ENCODE peak calls at places on chromosomes 2 and 18, in nine cellular contexts. Q is SK-N-SH, T is cardiac muscle cell, D is Peyer's patch, R is tibial nerve, W is endodermal cell, N is psoas muscle, F is PC-9, A is heart left ventricle. S is an unnamed sample. For H3K27me3, the result is how much of the 10 kb centered on the place peaks cover.

GRCh38 chr2:79512442-79513401 is at the start of gene CTNNA2:
- DNase-seq in R (no peak), W (peak), A (peak), T (peak), N (peak), F (peak), D (no peak), Q (peak), S (no peak)

GRCh38 chr18:80163183-80163582 is 54.1 kb downstream of the ADNP2 start:
- DNase-seq in N (no peak), D (no peak), F (no peak), T (no peak), R (no peak), A (no peak), W (no peak), Q (no peak), S (no peak)

GRCh38 chr18:6879508-6880195 is 150.1 kb downstream of the ARHGAP28 start:
- DNase-seq in A (no peak), N (no peak), F (no peak), T (no peak), R (no peak), Q (no peak), D (no peak), W (peak), S (no peak)

GRCh38 chr2:39068757-39069515 is 51.9 kb downstream of the SOS1 start:
- DNase-seq in F (no peak), T (peak), W (peak), A (no peak), D (no peak), R (no peak), N (no peak), Q (no peak), S (no peak)

GRCh38 chr2:171479154-171479814 is 43.0 kb upstream of the CYBRD1 start:
- DNase-seq in Q (no peak), F (no peak), T (no peak), D (no peak), N (no peak), A (no peak), R (no peak), W (no peak), S (no peak)

GRCh38 chr18:9135912-9136314 is 668 bp upstream of the ANKRD12 start:
- DNase-seq in F (peak), D (no peak), A (no peak), W (peak), Q (no peak), R (no peak), N (no peak), T (no peak), S (no peak)

GRCh38 chr2:64562148-64562784 is 38.1 kb downstream of the AFTPH start:
- DNase-seq in T (no peak), Q (peak), D (no peak), R (no peak), A (no peak), W (no peak), N (no peak), F (no peak), S (no peak)

GRCh38 chr2:2045191-2045590 is 285.9 kb downstream of the MYT1L start:
- DNase-seq in T (no peak), Q (no peak), R (no peak), D (no peak), W (no peak), F (no peak), A (no peak), N (no peak), S (no peak)

GRCh38 chr2:240230424-240230945 is 90.0 kb upstream of the OTOS start:
- DNase-seq in W (no peak), D (peak), Q (no peak), F (no peak), A (peak), T (no peak), R (no peak), N (no peak), S (no peak)

GRCh38 chr2:43270930-43271615 is 44.7 kb upstream of the ZFP36L2 start:
- DNase-seq in N (no peak), T (no peak), R (no peak), W (peak), A (no peak), Q (no peak), F (no peak), D (no peak), S (no peak)

GRCh38 chr2:15702452-15702851 is 110.8 kb downstream of the DDX1 start:
- DNase-seq in Q (no peak), T (no peak), N (no peak), F (no peak), A (no peak), D (no peak), R (no peak), W (no peak), S (no peak)

GRCh38 chr2:219405958-219406860 is 12.0 kb upstream of the DES start:
- DNase-seq in N (no peak), Q (no peak), T (no peak), A (no peak), F (no peak), W (no peak), R (no peak), D (no peak), S (no peak)

GRCh38 chr2:62774555-62775366 is 69.2 kb downstream of the EHBP1 start:
- DNase-seq in T (peak), F (peak), D (no peak), Q (peak), N (no peak), A (no peak), W (peak), R (no peak), S (no peak)

GRCh38 chr18:69758458-69758857 is 189.2 kb downstream of the CD226 start:
- DNase-seq in D (no peak), Q (no peak), W (no peak), T (no peak), R (no peak), A (no peak), N (no peak), F (no peak), S (no peak)

GRCh38 chr2:190663839-190664238 is 15.0 kb downstream of the NAB1 start:
- DNase-seq in Q (no peak), N (no peak), T (no peak), D (no peak), R (no peak), W (no peak), A (no peak), F (no peak), S (no peak)

GRCh38 chr18:11065061-11065460 is 84.3 kb downstream of the PIEZO2 start:
- DNase-seq in A (no peak), N (no peak), D (no peak), W (no peak), F (no peak), T (no peak), Q (no peak), R (no peak), S (no peak)
- TF ChIP-seq CTCF in A (no peak), N (no peak), D (no peak), W (no peak), F (no peak), T (no peak), Q (no peak), R (no peak), S (no peak)

DNA sequence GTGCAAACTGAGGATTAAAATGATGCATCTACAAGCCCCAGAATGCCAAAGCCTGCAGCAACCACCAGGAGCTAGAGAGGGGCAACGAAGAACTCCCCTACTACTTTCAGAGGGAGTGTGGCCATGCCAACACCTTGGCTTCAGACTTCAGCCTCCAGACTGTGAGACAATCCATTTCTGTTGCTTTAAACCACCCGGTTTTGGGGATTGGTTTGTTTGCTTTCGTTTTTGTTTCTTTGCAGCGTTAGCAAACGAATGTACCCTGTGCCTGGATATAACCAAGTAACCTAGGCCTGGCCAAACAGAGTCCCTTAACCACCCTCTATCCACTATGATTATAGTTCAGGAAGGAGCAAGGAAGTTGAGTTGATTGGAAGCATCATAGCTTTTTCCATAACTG is 171.2 kb upstream of the NCK2 start:
- DNase-seq in R (no peak), D (no peak), T (no peak), N (no peak), Q (no peak), A (no peak), W (no peak), F (no peak), S (no peak)
- H3K27me3 ChIP-seq in R (under half), D (under half), T (under half), N (under half), Q (under half), A (under half), W (under half), F (under half), S (under half)

DNA sequence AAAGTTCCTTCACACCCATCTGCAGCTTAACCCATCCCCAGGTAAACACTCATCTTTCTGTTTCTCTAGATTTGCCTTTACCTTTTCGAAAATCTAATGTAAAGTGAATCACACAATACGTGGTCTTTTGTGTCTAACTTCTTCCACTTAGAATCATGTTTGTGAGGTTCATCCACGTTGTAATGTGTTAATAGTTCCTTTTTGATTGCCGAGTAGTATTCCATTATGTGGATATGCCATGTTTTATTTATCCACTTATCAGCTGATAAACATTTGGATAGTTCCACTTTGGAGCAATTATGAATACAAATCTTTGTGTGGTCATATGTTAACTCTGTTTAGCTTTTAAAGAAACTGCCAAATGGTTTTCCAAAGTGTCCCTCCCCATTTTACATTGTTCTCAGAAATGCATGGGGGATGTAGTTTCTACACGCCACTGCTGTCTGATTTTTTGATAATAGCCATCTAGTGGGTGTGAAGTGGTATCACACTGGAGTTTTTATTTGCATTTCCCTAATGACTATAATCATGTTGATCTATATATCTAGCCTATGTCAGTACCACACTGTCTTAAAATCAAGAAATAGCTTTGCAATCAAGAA is 22.3 kb downstream of the PECR start:
- DNase-seq in F (no peak), W (no peak), T (no peak), N (no peak), Q (no peak), R (no peak), D (no peak), A (no peak), S (no peak)
- TF ChIP-seq CTCF in F (peak), W (peak), T (peak), N (no peak), Q (peak), R (no peak), D (peak), A (no peak), S (peak)

GRCh38 chr2:85133751-85134254 is 611 bp downstream of the TCF7L1 start:
- DNase-seq in Q (peak), T (peak), D (peak), N (peak), A (peak), F (peak), R (no peak), W (peak), S (no peak)

GRCh38 chr2:85134255-85135065 is 1.3 kb downstream of the TCF7L1 start:
- DNase-seq in W (peak), F (no peak), Q (peak), D (no peak), N (peak), T (peak), A (peak), R (no peak), S (no peak)

GRCh38 chr2:85132392-85132791 is 800 bp upstream of the TCF7L1 start:
- DNase-seq in F (no peak), A (no peak), T (no peak), Q (peak), N (no peak), D (no peak), R (no peak), W (peak), S (no peak)

GRCh38 chr2:85131116-85131515 is 2.1 kb upstream of the TCF7L1 start:
- DNase-seq in T (peak), D (no peak), F (no peak), N (no peak), W (peak), Q (peak), A (no peak), R (no peak), S (no peak)

DNA sequence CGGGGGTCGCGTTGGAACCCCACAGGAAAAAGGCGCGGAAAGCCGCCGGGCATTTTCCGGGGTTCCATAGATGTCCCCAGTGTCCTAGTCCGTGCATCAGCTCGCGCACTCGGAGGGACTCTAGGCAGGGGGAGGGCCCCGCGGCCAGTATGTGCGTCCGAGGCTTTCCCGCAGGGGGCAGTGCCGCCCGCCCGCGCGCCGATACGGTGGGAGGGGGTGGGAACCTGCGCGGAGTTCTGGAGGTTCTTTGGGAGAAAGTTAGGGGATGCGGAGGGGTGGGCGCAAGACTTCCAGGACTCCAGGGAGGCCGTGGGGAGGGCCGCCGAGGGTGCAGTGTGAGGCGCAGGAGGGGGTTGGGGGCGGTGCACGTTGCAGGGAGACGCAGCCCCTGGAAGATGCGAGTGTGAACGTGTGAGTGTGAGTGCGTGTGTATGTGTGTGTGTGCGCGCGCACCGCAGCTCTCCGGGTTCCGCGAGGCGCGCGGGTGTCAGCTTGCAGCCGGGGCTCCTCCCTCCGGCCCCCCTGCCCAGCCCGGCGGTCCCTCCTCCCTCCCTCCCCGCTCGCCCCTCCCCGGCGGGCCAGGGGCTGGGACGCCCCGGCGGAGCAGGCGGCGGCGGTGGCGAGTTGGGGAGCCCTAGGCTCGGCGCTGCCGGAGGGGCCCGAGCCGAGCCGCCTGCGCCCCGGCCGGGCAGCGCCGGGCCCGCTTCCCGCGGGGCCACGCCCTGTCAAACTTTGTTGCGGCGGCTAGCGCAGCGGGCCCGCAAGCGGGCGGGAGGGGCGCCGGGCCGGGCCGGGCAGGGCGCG is at the start of gene TCF7L1:
- DNase-seq in R (peak), A (peak), N (peak), F (peak), T (peak), W (peak), Q (peak), D (peak), S (no peak)
- H3K27me3 ChIP-seq in R (under half), A (under half), N (under half), F (under half), T (under half), W (under half), Q (under half), D (under half), S (half or more)

GRCh38 chr2:178756843-178757242 is 50.4 kb downstream of the TTN start:
- DNase-seq in F (no peak), D (no peak), R (no peak), W (no peak), T (no peak), A (no peak), N (no peak), Q (no peak), S (no peak)
- TF ChIP-seq CTCF in F (no peak), D (no peak), R (no peak), W (no peak), T (no peak), A (no peak), N (no peak), Q (no peak), S (no peak)

DNA sequence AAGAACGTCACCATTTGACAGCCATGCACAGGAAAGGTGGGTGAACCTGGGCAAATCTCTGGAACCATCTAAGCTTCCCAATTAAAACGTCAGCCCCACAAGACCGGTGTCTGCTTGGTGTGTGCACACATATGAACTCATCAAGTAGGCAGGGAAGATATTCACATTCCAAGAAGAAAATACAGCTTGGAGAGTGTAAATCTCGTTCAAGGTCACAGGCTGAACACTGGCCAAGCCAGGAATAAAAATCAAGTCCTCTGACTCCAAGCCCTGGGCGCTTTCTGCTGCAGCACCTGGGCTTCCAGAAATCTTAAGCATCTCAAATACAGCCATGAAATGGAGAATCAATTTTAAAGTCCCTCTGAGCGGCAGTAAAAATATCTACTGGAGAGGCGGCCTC is 150.9 kb downstream of the TWIST2 start:
- DNase-seq in A (no peak), F (no peak), R (no peak), D (no peak), Q (peak), W (peak), T (no peak), N (no peak), S (no peak)
- H3K27me3 ChIP-seq in A (under half), F (half or more), R (under half), D (under half), Q (under half), W (under half), T (under half), N (under half), S (under half)

GRCh38 chr2:238176565-238176964 is 17.8 kb downstream of the ERFE start:
- DNase-seq in F (no peak), N (no peak), A (no peak), D (no peak), Q (no peak), W (no peak), T (no peak), R (no peak), S (no peak)
- TF ChIP-seq CTCF in F (no peak), N (no peak), A (no peak), D (no peak), Q (no peak), W (no peak), T (no peak), R (no peak), S (no peak)

DNA sequence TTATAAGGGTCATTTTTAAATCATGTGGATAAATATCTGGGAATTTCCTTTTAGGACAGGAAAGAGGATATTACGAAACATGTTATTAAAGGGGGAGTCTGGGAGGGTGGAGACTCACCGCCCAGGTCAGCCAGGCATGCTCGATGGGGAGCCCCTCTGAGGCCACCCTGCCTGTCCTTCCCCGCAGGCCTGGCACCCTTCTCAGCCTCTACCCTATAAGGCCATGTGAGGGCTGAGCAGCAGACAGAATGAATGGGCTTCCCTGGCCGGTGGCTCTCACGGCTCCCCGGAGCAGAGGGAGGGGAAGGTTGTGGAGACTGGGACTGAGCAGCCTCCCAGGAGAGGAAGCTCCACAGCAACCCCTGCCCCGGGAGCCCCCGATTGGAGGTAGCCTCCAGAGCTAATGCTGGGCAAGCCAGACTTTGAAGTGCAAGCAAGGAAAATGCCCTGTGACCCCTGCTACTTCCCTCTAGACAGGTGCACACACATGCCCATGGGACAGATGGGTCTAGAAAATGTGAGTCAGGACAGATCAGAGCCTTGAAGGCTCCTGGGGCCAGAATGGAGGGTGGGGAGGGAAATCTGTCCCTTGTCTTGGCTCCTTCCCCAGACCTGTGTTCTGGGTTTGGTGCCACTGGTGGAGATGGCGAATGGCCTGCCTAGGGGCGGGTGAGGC is 13.2 kb upstream of the ARMC9 start:
- DNase-seq in F (no peak), R (no peak), A (no peak), W (peak), Q (no peak), N (no peak), T (no peak), D (no peak), S (no peak)
- H3K27me3 ChIP-seq in F (under half), R (under half), A (under half), W (under half), Q (under half), N (under half), T (under half), D (under half), S (under half)

S was measured in CD4-positive, alpha-beta T cell.